ENCODE peak calls at places on chromosome 4, in eight cellular contexts. One of them, this sample, is unnamed.

GRCh38 chr4:187416236-187416635 is 579.3 kb upstream of the ZFP42 start:
- DNase-seq in endothelial cell: no peak
- DNase-seq in HFFc6: peak; percentile 9
- DNase-seq in AG10803: no peak
- DNase-seq in fibroblast of the aortic adventitia: no peak
- DNase-seq in activated CD4-positive, alpha-beta T cell treated with anti-CD3 and anti-CD28 coated beads, Interleukin-2, amount 50 U/mL, for 4 hours: no peak
- DNase-seq in astrocyte of the spinal cord: no peak
- DNase-seq in activated T-cell treated with anti-CD3 and anti-CD28 coated beads, Interleukin-2, amount 50 U/mL, for 24 hours: no peak
- DNase-seq in this sample: no peak

GRCh38 chr4:67674098-67674497 is 26.9 kb downstream of the UBA6 start:
- DNase-seq in endothelial cell: no peak
- DNase-seq in HFFc6: no peak
- DNase-seq in AG10803: no peak
- DNase-seq in fibroblast of the aortic adventitia: no peak
- DNase-seq in activated CD4-positive, alpha-beta T cell treated with anti-CD3 and anti-CD28 coated beads, Interleukin-2, amount 50 U/mL, for 4 hours: no peak
- DNase-seq in astrocyte of the spinal cord: no peak
- DNase-seq in activated T-cell treated with anti-CD3 and anti-CD28 coated beads, Interleukin-2, amount 50 U/mL, for 24 hours: no peak
- DNase-seq in this sample: no peak

GRCh38 chr4:148649669-148650331 is 207.6 kb upstream of the NR3C2 start:
- DNase-seq in endothelial cell: no peak
- DNase-seq in HFFc6: no peak
- DNase-seq in AG10803: peak; percentile 1
- DNase-seq in fibroblast of the aortic adventitia: peak; percentile 1
- DNase-seq in activated CD4-positive, alpha-beta T cell treated with anti-CD3 and anti-CD28 coated beads, Interleukin-2, amount 50 U/mL, for 4 hours: no peak
- DNase-seq in astrocyte of the spinal cord: peak; percentile 2
- DNase-seq in activated T-cell treated with anti-CD3 and anti-CD28 coated beads, Interleukin-2, amount 50 U/mL, for 24 hours: no peak
- DNase-seq in this sample: no peak

GRCh38 chr4:52052475-52052780 is 1.3 kb downstream of the SPATA18 start:
- DNase-seq in endothelial cell: peak; percentile 4
- DNase-seq in HFFc6: no peak
- DNase-seq in AG10803: peak; percentile 30
- DNase-seq in fibroblast of the aortic adventitia: peak; percentile 28
- DNase-seq in activated CD4-positive, alpha-beta T cell treated with anti-CD3 and anti-CD28 coated beads, Interleukin-2, amount 50 U/mL, for 4 hours: no peak
- DNase-seq in astrocyte of the spinal cord: peak; percentile 22
- DNase-seq in activated T-cell treated with anti-CD3 and anti-CD28 coated beads, Interleukin-2, amount 50 U/mL, for 24 hours: no peak
- DNase-seq in this sample: no peak

GRCh38 chr4:2058264-2059033 is 678 bp upstream of the NAT8L start:
- DNase-seq in endothelial cell: no peak
- DNase-seq in HFFc6: no peak
- DNase-seq in AG10803: no peak
- DNase-seq in fibroblast of the aortic adventitia: no peak
- DNase-seq in activated CD4-positive, alpha-beta T cell treated with anti-CD3 and anti-CD28 coated beads, Interleukin-2, amount 50 U/mL, for 4 hours: no peak
- DNase-seq in astrocyte of the spinal cord: no peak
- DNase-seq in activated T-cell treated with anti-CD3 and anti-CD28 coated beads, Interleukin-2, amount 50 U/mL, for 24 hours: peak; percentile 51
- DNase-seq in this sample: no peak

GRCh38 chr4:164935363-164935762 is 42.1 kb downstream of the TRIM61 start:
- DNase-seq in endothelial cell: peak; percentile 46
- DNase-seq in HFFc6: no peak
- DNase-seq in AG10803: no peak
- DNase-seq in fibroblast of the aortic adventitia: no peak
- DNase-seq in activated CD4-positive, alpha-beta T cell treated with anti-CD3 and anti-CD28 coated beads, Interleukin-2, amount 50 U/mL, for 4 hours: no peak
- DNase-seq in astrocyte of the spinal cord: no peak
- DNase-seq in activated T-cell treated with anti-CD3 and anti-CD28 coated beads, Interleukin-2, amount 50 U/mL, for 24 hours: no peak
- DNase-seq in this sample: no peak

GRCh38 chr4:169485791-169486742 is 126.3 kb downstream of the NEK1 start:
- DNase-seq in endothelial cell: peak; percentile 44
- DNase-seq in HFFc6: peak; percentile 49
- DNase-seq in AG10803: peak; percentile 64
- DNase-seq in fibroblast of the aortic adventitia: peak; percentile 81
- DNase-seq in activated CD4-positive, alpha-beta T cell treated with anti-CD3 and anti-CD28 coated beads, Interleukin-2, amount 50 U/mL, for 4 hours: peak; percentile 5
- DNase-seq in astrocyte of the spinal cord: peak; percentile 73
- DNase-seq in activated T-cell treated with anti-CD3 and anti-CD28 coated beads, Interleukin-2, amount 50 U/mL, for 24 hours: no peak
- DNase-seq in this sample: no peak

GRCh38 chr4:53674891-53675290 is 83.6 kb upstream of the LNX1 start:
- DNase-seq in endothelial cell: no peak
- DNase-seq in HFFc6: no peak
- DNase-seq in AG10803: no peak
- DNase-seq in fibroblast of the aortic adventitia: no peak
- DNase-seq in activated CD4-positive, alpha-beta T cell treated with anti-CD3 and anti-CD28 coated beads, Interleukin-2, amount 50 U/mL, for 4 hours: no peak
- DNase-seq in astrocyte of the spinal cord: no peak
- DNase-seq in activated T-cell treated with anti-CD3 and anti-CD28 coated beads, Interleukin-2, amount 50 U/mL, for 24 hours: no peak
- DNase-seq in this sample: no peak

GRCh38 chr4:151099976-151100417 is 569 bp downstream of the RPS3A start:
- DNase-seq in endothelial cell: no peak
- DNase-seq in HFFc6: no peak
- DNase-seq in AG10803: peak; percentile 61
- DNase-seq in fibroblast of the aortic adventitia: peak; percentile 58
- DNase-seq in activated CD4-positive, alpha-beta T cell treated with anti-CD3 and anti-CD28 coated beads, Interleukin-2, amount 50 U/mL, for 4 hours: no peak
- DNase-seq in astrocyte of the spinal cord: peak; percentile 40
- DNase-seq in activated T-cell treated with anti-CD3 and anti-CD28 coated beads, Interleukin-2, amount 50 U/mL, for 24 hours: no peak
- DNase-seq in this sample: no peak

GRCh38 chr4:174873931-174874330 is 44.2 kb upstream of the ADAM29 start:
- DNase-seq in endothelial cell: no peak
- DNase-seq in HFFc6: no peak
- DNase-seq in AG10803: no peak
- DNase-seq in fibroblast of the aortic adventitia: peak; percentile 1
- DNase-seq in activated CD4-positive, alpha-beta T cell treated with anti-CD3 and anti-CD28 coated beads, Interleukin-2, amount 50 U/mL, for 4 hours: no peak
- DNase-seq in astrocyte of the spinal cord: peak; percentile 20
- DNase-seq in activated T-cell treated with anti-CD3 and anti-CD28 coated beads, Interleukin-2, amount 50 U/mL, for 24 hours: no peak
- DNase-seq in this sample: no peak

GRCh38 chr4:183636488-183636887 is 22.5 kb downstream of the RWDD4 start:
- DNase-seq in endothelial cell: no peak
- DNase-seq in HFFc6: no peak
- DNase-seq in AG10803: no peak
- DNase-seq in fibroblast of the aortic adventitia: no peak
- DNase-seq in activated CD4-positive, alpha-beta T cell treated with anti-CD3 and anti-CD28 coated beads, Interleukin-2, amount 50 U/mL, for 4 hours: no peak
- DNase-seq in astrocyte of the spinal cord: peak; percentile 31
- DNase-seq in activated T-cell treated with anti-CD3 and anti-CD28 coated beads, Interleukin-2, amount 50 U/mL, for 24 hours: no peak
- DNase-seq in this sample: no peak

GRCh38 chr4:122341906-122342305 is 36.9 kb upstream of the ADAD1 start:
- DNase-seq in endothelial cell: no peak
- DNase-seq in HFFc6: peak; percentile 88
- DNase-seq in AG10803: peak; percentile 88
- DNase-seq in fibroblast of the aortic adventitia: peak; percentile 81
- DNase-seq in activated CD4-positive, alpha-beta T cell treated with anti-CD3 and anti-CD28 coated beads, Interleukin-2, amount 50 U/mL, for 4 hours: no peak
- DNase-seq in astrocyte of the spinal cord: peak; percentile 63
- DNase-seq in activated T-cell treated with anti-CD3 and anti-CD28 coated beads, Interleukin-2, amount 50 U/mL, for 24 hours: no peak
- DNase-seq in this sample: no peak

GRCh38 chr4:53908661-53909078 is 155.7 kb downstream of the CHIC2 start:
- DNase-seq in endothelial cell: peak; percentile 19
- DNase-seq in HFFc6: peak; percentile 95
- DNase-seq in AG10803: peak; percentile 92
- DNase-seq in fibroblast of the aortic adventitia: peak; percentile 98
- DNase-seq in activated CD4-positive, alpha-beta T cell treated with anti-CD3 and anti-CD28 coated beads, Interleukin-2, amount 50 U/mL, for 4 hours: no peak
- DNase-seq in astrocyte of the spinal cord: peak; percentile 89
- DNase-seq in activated T-cell treated with anti-CD3 and anti-CD28 coated beads, Interleukin-2, amount 50 U/mL, for 24 hours: no peak
- DNase-seq in this sample: no peak

GRCh38 chr4:107699466-107700206 is 20.4 kb downstream of the PAPSS1 start:
- DNase-seq in endothelial cell: no peak
- DNase-seq in HFFc6: no peak
- DNase-seq in AG10803: no peak
- DNase-seq in fibroblast of the aortic adventitia: peak; percentile 53
- DNase-seq in activated CD4-positive, alpha-beta T cell treated with anti-CD3 and anti-CD28 coated beads, Interleukin-2, amount 50 U/mL, for 4 hours: no peak
- DNase-seq in astrocyte of the spinal cord: peak; percentile 32
- DNase-seq in activated T-cell treated with anti-CD3 and anti-CD28 coated beads, Interleukin-2, amount 50 U/mL, for 24 hours: no peak
- DNase-seq in this sample: no peak

GRCh38 chr4:11719879-11720278 is 291.2 kb upstream of the HS3ST1 start:
- DNase-seq in endothelial cell: no peak
- DNase-seq in HFFc6: no peak
- DNase-seq in AG10803: no peak
- DNase-seq in fibroblast of the aortic adventitia: no peak
- DNase-seq in activated CD4-positive, alpha-beta T cell treated with anti-CD3 and anti-CD28 coated beads, Interleukin-2, amount 50 U/mL, for 4 hours: no peak
- DNase-seq in astrocyte of the spinal cord: no peak
- DNase-seq in activated T-cell treated with anti-CD3 and anti-CD28 coated beads, Interleukin-2, amount 50 U/mL, for 24 hours: no peak
- DNase-seq in this sample: no peak

GRCh38 chr4:37068580-37068979 is 176.0 kb upstream of the NWD2 start:
- DNase-seq in endothelial cell: peak; percentile 58
- DNase-seq in HFFc6: no peak
- DNase-seq in AG10803: no peak
- DNase-seq in fibroblast of the aortic adventitia: no peak
- DNase-seq in activated CD4-positive, alpha-beta T cell treated with anti-CD3 and anti-CD28 coated beads, Interleukin-2, amount 50 U/mL, for 4 hours: no peak
- DNase-seq in astrocyte of the spinal cord: no peak
- DNase-seq in activated T-cell treated with anti-CD3 and anti-CD28 coated beads, Interleukin-2, amount 50 U/mL, for 24 hours: no peak
- DNase-seq in this sample: no peak

GRCh38 chr4:40693946-40694345 is 55.8 kb upstream of the NSUN7 start:
- DNase-seq in endothelial cell: no peak
- DNase-seq in HFFc6: no peak
- DNase-seq in AG10803: no peak
- DNase-seq in fibroblast of the aortic adventitia: no peak
- DNase-seq in activated CD4-positive, alpha-beta T cell treated with anti-CD3 and anti-CD28 coated beads, Interleukin-2, amount 50 U/mL, for 4 hours: no peak
- DNase-seq in astrocyte of the spinal cord: no peak
- DNase-seq in activated T-cell treated with anti-CD3 and anti-CD28 coated beads, Interleukin-2, amount 50 U/mL, for 24 hours: no peak
- DNase-seq in this sample: no peak

GRCh38 chr4:152479428-152480026 is 56.4 kb downstream of the FBXW7 start:
- DNase-seq in endothelial cell: no peak
- DNase-seq in HFFc6: no peak
- DNase-seq in AG10803: peak; percentile 30
- DNase-seq in fibroblast of the aortic adventitia: peak; percentile 84
- DNase-seq in activated CD4-positive, alpha-beta T cell treated with anti-CD3 and anti-CD28 coated beads, Interleukin-2, amount 50 U/mL, for 4 hours: no peak
- DNase-seq in astrocyte of the spinal cord: peak; percentile 75
- DNase-seq in activated T-cell treated with anti-CD3 and anti-CD28 coated beads, Interleukin-2, amount 50 U/mL, for 24 hours: no peak
- DNase-seq in this sample: no peak

GRCh38 chr4:41753942-41754341 is 5.4 kb upstream of the PHOX2B start:
- DNase-seq in endothelial cell: no peak
- DNase-seq in HFFc6: no peak
- DNase-seq in AG10803: no peak
- DNase-seq in fibroblast of the aortic adventitia: no peak
- DNase-seq in activated CD4-positive, alpha-beta T cell treated with anti-CD3 and anti-CD28 coated beads, Interleukin-2, amount 50 U/mL, for 4 hours: no peak
- DNase-seq in astrocyte of the spinal cord: no peak
- DNase-seq in activated T-cell treated with anti-CD3 and anti-CD28 coated beads, Interleukin-2, amount 50 U/mL, for 24 hours: no peak
- DNase-seq in this sample: no peak

GRCh38 chr4:157804986-157805385 is 367.8 kb downstream of the GASK1B start:
- DNase-seq in endothelial cell: no peak
- DNase-seq in HFFc6: no peak
- DNase-seq in AG10803: no peak
- DNase-seq in fibroblast of the aortic adventitia: no peak
- DNase-seq in activated CD4-positive, alpha-beta T cell treated with anti-CD3 and anti-CD28 coated beads, Interleukin-2, amount 50 U/mL, for 4 hours: no peak
- DNase-seq in astrocyte of the spinal cord: peak; percentile 12
- DNase-seq in activated T-cell treated with anti-CD3 and anti-CD28 coated beads, Interleukin-2, amount 50 U/mL, for 24 hours: no peak
- DNase-seq in this sample: no peak

GRCh38 chr4:28435346-28435745 is 1574.7 kb downstream of the STIM2 start:
- DNase-seq in endothelial cell: no peak
- DNase-seq in HFFc6: no peak
- DNase-seq in AG10803: peak; percentile 9
- DNase-seq in fibroblast of the aortic adventitia: peak; percentile 13
- DNase-seq in activated CD4-positive, alpha-beta T cell treated with anti-CD3 and anti-CD28 coated beads, Interleukin-2, amount 50 U/mL, for 4 hours: no peak
- DNase-seq in astrocyte of the spinal cord: no peak
- DNase-seq in activated T-cell treated with anti-CD3 and anti-CD28 coated beads, Interleukin-2, amount 50 U/mL, for 24 hours: no peak
- DNase-seq in this sample: no peak

GRCh38 chr4:26218677-26219181 is 102.1 kb upstream of the RBPJ start:
- DNase-seq in endothelial cell: no peak
- DNase-seq in HFFc6: no peak
- DNase-seq in AG10803: peak; percentile 35
- DNase-seq in fibroblast of the aortic adventitia: no peak
- DNase-seq in activated CD4-positive, alpha-beta T cell treated with anti-CD3 and anti-CD28 coated beads, Interleukin-2, amount 50 U/mL, for 4 hours: no peak
- DNase-seq in astrocyte of the spinal cord: no peak
- DNase-seq in activated T-cell treated with anti-CD3 and anti-CD28 coated beads, Interleukin-2, amount 50 U/mL, for 24 hours: no peak
- DNase-seq in this sample: no peak

GRCh38 chr4:20464381-20464780 is 212.7 kb downstream of the SLIT2 start:
- DNase-seq in endothelial cell: no peak
- DNase-seq in HFFc6: peak; percentile 60
- DNase-seq in AG10803: peak; percentile 43
- DNase-seq in fibroblast of the aortic adventitia: peak; percentile 49
- DNase-seq in activated CD4-positive, alpha-beta T cell treated with anti-CD3 and anti-CD28 coated beads, Interleukin-2, amount 50 U/mL, for 4 hours: no peak
- DNase-seq in astrocyte of the spinal cord: peak; percentile 58
- DNase-seq in activated T-cell treated with anti-CD3 and anti-CD28 coated beads, Interleukin-2, amount 50 U/mL, for 24 hours: no peak
- DNase-seq in this sample: no peak

This sample was measured in activated gamma-delta T cell treated with anti-CD3 and anti-CD28 coated beads, Interleukin-2, amount 50 U/mL, for 16 hours.